ENCODE peak calls at places on chromosomes 11 and 22, in eight cellular contexts. One of them, this sample, is unnamed.

GRCh38 chr11:31480930-31481329 is 28.5 kb downstream of the IMMP1L start:
- DNase-seq in NCI-H2081 treated with DMSO at 0.1 percent for 48 hours: no peak
- DNase-seq in CD4-positive, alpha-beta T cell: no peak
- DNase-seq in CD4-positive, CD25-positive, alpha-beta regulatory T cell: no peak
- DNase-seq in GM13977: no peak
- DNase-seq in HFF-Myc: no peak
- DNase-seq in NCI-H1092: no peak
- DNase-seq in kidney tubule cell: no peak
- DNase-seq in this sample: no peak

GRCh38 chr11:65448418-65449196 is 26.0 kb downstream of the NEAT1 start:
- DNase-seq in NCI-H2081 treated with DMSO at 0.1 percent for 48 hours: no peak
- DNase-seq in CD4-positive, alpha-beta T cell: no peak
- DNase-seq in CD4-positive, CD25-positive, alpha-beta regulatory T cell: peak; percentile 53
- DNase-seq in GM13977: no peak
- DNase-seq in HFF-Myc: no peak
- DNase-seq in NCI-H1092: no peak
- DNase-seq in kidney tubule cell: peak; percentile 57
- DNase-seq in this sample: no peak

GRCh38 chr11:106961518-106961917 is 56.8 kb downstream of the GUCY1A2 start:
- DNase-seq in NCI-H2081 treated with DMSO at 0.1 percent for 48 hours: no peak
- DNase-seq in CD4-positive, alpha-beta T cell: no peak
- DNase-seq in CD4-positive, CD25-positive, alpha-beta regulatory T cell: no peak
- DNase-seq in GM13977: no peak
- DNase-seq in HFF-Myc: peak; percentile 69
- DNase-seq in NCI-H1092: no peak
- DNase-seq in kidney tubule cell: peak; percentile 73
- DNase-seq in this sample: no peak

GRCh38 chr22:40196628-40197027 is 18.9 kb downstream of the TNRC6B start:
- DNase-seq in NCI-H2081 treated with DMSO at 0.1 percent for 48 hours: no peak
- DNase-seq in CD4-positive, alpha-beta T cell: no peak
- DNase-seq in CD4-positive, CD25-positive, alpha-beta regulatory T cell: no peak
- DNase-seq in GM13977: no peak
- DNase-seq in HFF-Myc: peak; percentile 85
- DNase-seq in NCI-H1092: no peak
- DNase-seq in kidney tubule cell: peak; percentile 92
- DNase-seq in this sample: no peak

GRCh38 chr11:21514298-21514697 is 678.6 kb upstream of the ANO5 start:
- DNase-seq in NCI-H2081 treated with DMSO at 0.1 percent for 48 hours: peak; percentile 42
- DNase-seq in CD4-positive, alpha-beta T cell: no peak
- DNase-seq in CD4-positive, CD25-positive, alpha-beta regulatory T cell: no peak
- DNase-seq in GM13977: no peak
- DNase-seq in HFF-Myc: no peak
- DNase-seq in NCI-H1092: peak; percentile 14
- DNase-seq in kidney tubule cell: peak; percentile 53
- DNase-seq in this sample: peak; percentile 6

GRCh38 chr11:27191061-27191460 is 150.4 kb downstream of the BBOX1 start:
- DNase-seq in NCI-H2081 treated with DMSO at 0.1 percent for 48 hours: no peak
- DNase-seq in CD4-positive, alpha-beta T cell: no peak
- DNase-seq in CD4-positive, CD25-positive, alpha-beta regulatory T cell: no peak
- DNase-seq in GM13977: no peak
- DNase-seq in HFF-Myc: no peak
- DNase-seq in NCI-H1092: no peak
- DNase-seq in kidney tubule cell: no peak
- DNase-seq in this sample: no peak

GRCh38 chr11:34724973-34725372 is 104.1 kb downstream of the EHF start:
- DNase-seq in NCI-H2081 treated with DMSO at 0.1 percent for 48 hours: no peak
- DNase-seq in CD4-positive, alpha-beta T cell: no peak
- DNase-seq in CD4-positive, CD25-positive, alpha-beta regulatory T cell: no peak
- DNase-seq in GM13977: no peak
- DNase-seq in HFF-Myc: no peak
- DNase-seq in NCI-H1092: no peak
- DNase-seq in kidney tubule cell: no peak
- DNase-seq in this sample: no peak

GRCh38 chr11:93477684-93478234 is 65.4 kb downstream of the SMCO4 start:
- DNase-seq in NCI-H2081 treated with DMSO at 0.1 percent for 48 hours: no peak
- DNase-seq in CD4-positive, alpha-beta T cell: no peak
- DNase-seq in CD4-positive, CD25-positive, alpha-beta regulatory T cell: no peak
- DNase-seq in GM13977: no peak
- DNase-seq in HFF-Myc: no peak
- DNase-seq in NCI-H1092: no peak
- DNase-seq in kidney tubule cell: no peak
- DNase-seq in this sample: no peak

GRCh38 chr11:134503596-134503995 is 91.6 kb upstream of the B3GAT1 start:
- DNase-seq in NCI-H2081 treated with DMSO at 0.1 percent for 48 hours: no peak
- DNase-seq in CD4-positive, alpha-beta T cell: peak; percentile 21
- DNase-seq in CD4-positive, CD25-positive, alpha-beta regulatory T cell: no peak
- DNase-seq in GM13977: no peak
- DNase-seq in HFF-Myc: no peak
- DNase-seq in NCI-H1092: no peak
- DNase-seq in kidney tubule cell: no peak
- DNase-seq in this sample: no peak

GRCh38 chr11:78176605-78177141 is 11.8 kb downstream of the KCTD21 start:
- DNase-seq in NCI-H2081 treated with DMSO at 0.1 percent for 48 hours: no peak
- DNase-seq in CD4-positive, alpha-beta T cell: no peak
- DNase-seq in CD4-positive, CD25-positive, alpha-beta regulatory T cell: no peak
- DNase-seq in GM13977: no peak
- DNase-seq in HFF-Myc: no peak
- DNase-seq in NCI-H1092: no peak
- DNase-seq in kidney tubule cell: no peak
- DNase-seq in this sample: no peak

GRCh38 chr22:35648066-35649025 is at the start of gene APOL6:
- DNase-seq in NCI-H2081 treated with DMSO at 0.1 percent for 48 hours: no peak
- DNase-seq in CD4-positive, alpha-beta T cell: peak; percentile 59
- DNase-seq in CD4-positive, CD25-positive, alpha-beta regulatory T cell: peak; percentile 94
- DNase-seq in GM13977: peak; percentile 57
- DNase-seq in HFF-Myc: no peak
- DNase-seq in NCI-H1092: no peak
- DNase-seq in kidney tubule cell: peak; percentile 75
- DNase-seq in this sample: no peak

GRCh38 chr11:18321991-18322711 is at the start of the genes GTF2H1 and HPS5:
- DNase-seq in NCI-H2081 treated with DMSO at 0.1 percent for 48 hours: peak; percentile 82
- DNase-seq in CD4-positive, alpha-beta T cell: peak; percentile 92
- DNase-seq in CD4-positive, CD25-positive, alpha-beta regulatory T cell: peak; percentile 99
- DNase-seq in GM13977: peak; percentile 93
- DNase-seq in HFF-Myc: peak; percentile 97
- DNase-seq in NCI-H1092: peak; percentile 97
- DNase-seq in kidney tubule cell: peak; percentile 99
- DNase-seq in this sample: peak; percentile 95

GRCh38 chr22:46110215-46110614 is 40.1 kb upstream of the PPARA start:
- DNase-seq in NCI-H2081 treated with DMSO at 0.1 percent for 48 hours: no peak
- DNase-seq in CD4-positive, alpha-beta T cell: no peak
- DNase-seq in CD4-positive, CD25-positive, alpha-beta regulatory T cell: no peak
- DNase-seq in GM13977: no peak
- DNase-seq in HFF-Myc: no peak
- DNase-seq in NCI-H1092: no peak
- DNase-seq in kidney tubule cell: peak; percentile 74
- DNase-seq in this sample: no peak

GRCh38 chr11:93740802-93741093 is 547 bp downstream of the TAF1D start:
- DNase-seq in NCI-H2081 treated with DMSO at 0.1 percent for 48 hours: no peak
- DNase-seq in CD4-positive, alpha-beta T cell: peak; percentile 60
- DNase-seq in CD4-positive, CD25-positive, alpha-beta regulatory T cell: peak; percentile 80
- DNase-seq in GM13977: peak; percentile 40
- DNase-seq in HFF-Myc: no peak
- DNase-seq in NCI-H1092: peak; percentile 40
- DNase-seq in kidney tubule cell: peak; percentile 69
- DNase-seq in this sample: peak; percentile 61

GRCh38 chr11:95516786-95517185 is 272.8 kb downstream of the FAM76B start:
- DNase-seq in NCI-H2081 treated with DMSO at 0.1 percent for 48 hours: no peak
- DNase-seq in CD4-positive, alpha-beta T cell: no peak
- DNase-seq in CD4-positive, CD25-positive, alpha-beta regulatory T cell: no peak
- DNase-seq in GM13977: no peak
- DNase-seq in HFF-Myc: peak; percentile 91
- DNase-seq in NCI-H1092: no peak
- DNase-seq in kidney tubule cell: no peak
- DNase-seq in this sample: no peak

GRCh38 chr11:63510360-63511130 is 4.7 kb downstream of the LGALS12 start:
- DNase-seq in NCI-H2081 treated with DMSO at 0.1 percent for 48 hours: no peak
- DNase-seq in CD4-positive, alpha-beta T cell: no peak
- DNase-seq in CD4-positive, CD25-positive, alpha-beta regulatory T cell: no peak
- DNase-seq in GM13977: no peak
- DNase-seq in HFF-Myc: no peak
- DNase-seq in NCI-H1092: no peak
- DNase-seq in kidney tubule cell: no peak
- DNase-seq in this sample: no peak

GRCh38 chr22:26159886-26160285 is 9.4 kb upstream of the SEZ6L start:
- DNase-seq in NCI-H2081 treated with DMSO at 0.1 percent for 48 hours: no peak
- DNase-seq in CD4-positive, alpha-beta T cell: no peak
- DNase-seq in CD4-positive, CD25-positive, alpha-beta regulatory T cell: no peak
- DNase-seq in GM13977: no peak
- DNase-seq in HFF-Myc: no peak
- DNase-seq in NCI-H1092: no peak
- DNase-seq in kidney tubule cell: no peak
- DNase-seq in this sample: no peak

GRCh38 chr11:114061053-114062049 is 1.8 kb downstream of the ZBTB16 start:
- DNase-seq in NCI-H2081 treated with DMSO at 0.1 percent for 48 hours: no peak
- DNase-seq in CD4-positive, alpha-beta T cell: no peak
- DNase-seq in CD4-positive, CD25-positive, alpha-beta regulatory T cell: no peak
- DNase-seq in GM13977: peak; percentile 45
- DNase-seq in HFF-Myc: no peak
- DNase-seq in NCI-H1092: no peak
- DNase-seq in kidney tubule cell: no peak
- DNase-seq in this sample: no peak

GRCh38 chr11:133895551-133895950 is 50.2 kb upstream of the SPATA19 start:
- DNase-seq in NCI-H2081 treated with DMSO at 0.1 percent for 48 hours: no peak
- DNase-seq in CD4-positive, alpha-beta T cell: no peak
- DNase-seq in CD4-positive, CD25-positive, alpha-beta regulatory T cell: no peak
- DNase-seq in GM13977: no peak
- DNase-seq in HFF-Myc: no peak
- DNase-seq in NCI-H1092: no peak
- DNase-seq in kidney tubule cell: no peak
- DNase-seq in this sample: no peak

GRCh38 chr11:130710442-130711101 is 205.7 kb downstream of the SNX19 start:
- DNase-seq in NCI-H2081 treated with DMSO at 0.1 percent for 48 hours: no peak
- DNase-seq in CD4-positive, alpha-beta T cell: no peak
- DNase-seq in CD4-positive, CD25-positive, alpha-beta regulatory T cell: no peak
- DNase-seq in GM13977: no peak
- DNase-seq in HFF-Myc: no peak
- DNase-seq in NCI-H1092: no peak
- DNase-seq in kidney tubule cell: no peak
- DNase-seq in this sample: no peak

This sample was measured in NCI-H774.